ENCODE peak calls at places on chromosomes 12 and 14, in seven cellular contexts. W, E, A, X, V, B and J are unnamed samples.

GRCh38 chr12:124387510-124387855 is 92.6 kb downstream of the RFLNA start:
- DNase-seq in V (no peak), E (no peak), B (no peak), A (no peak), W (no peak), X (no peak), J (no peak)

GRCh38 chr12:85996280-85996679 is 122.2 kb downstream of the NTS start:
- DNase-seq in E (no peak), B (no peak), X (no peak), W (no peak), V (no peak), A (no peak), J (no peak)

GRCh38 chr12:3951380-3952135 is 78.4 kb upstream of the PARP11 start:
- DNase-seq in V (no peak), B (no peak), X (no peak), E (no peak), A (peak; percentile 39), W (no peak), J (no peak)

GRCh38 chr12:48794870-48795269 is 6.0 kb upstream of the ADCY6 start:
- DNase-seq in V (no peak), W (no peak), E (no peak), B (no peak), X (peak; percentile 39), A (peak; percentile 56), J (no peak)

GRCh38 chr12:45587877-45588530 is 141.5 kb upstream of the ARID2 start:
- DNase-seq in B (no peak), W (no peak), X (no peak), V (no peak), A (no peak), E (no peak), J (no peak)

GRCh38 chr14:103711516-103712431 is 3.5 kb downstream of the XRCC3 start:
- DNase-seq in A (no peak), V (no peak), E (no peak), B (no peak), X (no peak), W (no peak), J (peak; percentile 35)

GRCh38 chr14:89771251-89771650 is 183.3 kb downstream of the EFCAB11 start:
- DNase-seq in V (no peak), A (no peak), B (no peak), E (no peak), W (no peak), X (no peak), J (no peak)

GRCh38 chr12:104680070-104680469 is 223.3 kb downstream of the CHST11 start:
- DNase-seq in W (peak; percentile 13), E (no peak), X (no peak), B (peak; percentile 27), V (peak; percentile 23), A (no peak), J (peak; percentile 64)

GRCh38 chr12:120231316-120232011 is 30.6 kb upstream of the RPLP0 start:
- DNase-seq in V (no peak), E (no peak), A (peak; percentile 96), B (no peak), X (peak; percentile 78), W (peak; percentile 97), J (peak; percentile 76)

GRCh38 chr14:92676031-92676430 is 72.4 kb downstream of the LGMN start:
- DNase-seq in A (no peak), E (no peak), V (no peak), W (no peak), B (no peak), X (no peak), J (no peak)

GRCh38 chr12:33795536-33795935 is 226.8 kb upstream of the ALG10 start:
- DNase-seq in E (no peak), A (no peak), W (no peak), V (no peak), X (no peak), B (no peak), J (no peak)

GRCh38 chr14:96512602-96513397 is 10.6 kb downstream of the PAPOLA start:
- DNase-seq in V (no peak), E (no peak), B (no peak), W (no peak), A (no peak), X (no peak), J (no peak)

GRCh38 chr14:96509457-96510090 is 7.4 kb downstream of the PAPOLA start:
- DNase-seq in A (no peak), W (no peak), B (no peak), X (no peak), V (no peak), E (no peak), J (no peak)

GRCh38 chr14:96512122-96512521 is 9.9 kb downstream of the PAPOLA start:
- DNase-seq in W (no peak), A (no peak), X (no peak), E (no peak), B (no peak), V (no peak), J (no peak)

GRCh38 chr14:96511667-96512066 is 9.5 kb downstream of the PAPOLA start:
- DNase-seq in B (no peak), E (no peak), W (no peak), V (no peak), A (no peak), X (no peak), J (no peak)

GRCh38 chr14:96511146-96511545 is 9.0 kb downstream of the PAPOLA start:
- DNase-seq in W (no peak), B (no peak), V (no peak), A (no peak), E (no peak), X (no peak), J (no peak)
- H3K79me2 ChIP-seq in W (peaks cover 100% of the 10 kb centered on the region), B (peaks cover 100% of the 10 kb centered on the region), V (peaks cover 100% of the 10 kb centered on the region), A (peaks cover 64% of the 10 kb centered on the region), E (peaks cover 99% of the 10 kb centered on the region), X (peaks cover 98% of the 10 kb centered on the region), J (peaks cover 99% of the 10 kb centered on the region)

DNA sequence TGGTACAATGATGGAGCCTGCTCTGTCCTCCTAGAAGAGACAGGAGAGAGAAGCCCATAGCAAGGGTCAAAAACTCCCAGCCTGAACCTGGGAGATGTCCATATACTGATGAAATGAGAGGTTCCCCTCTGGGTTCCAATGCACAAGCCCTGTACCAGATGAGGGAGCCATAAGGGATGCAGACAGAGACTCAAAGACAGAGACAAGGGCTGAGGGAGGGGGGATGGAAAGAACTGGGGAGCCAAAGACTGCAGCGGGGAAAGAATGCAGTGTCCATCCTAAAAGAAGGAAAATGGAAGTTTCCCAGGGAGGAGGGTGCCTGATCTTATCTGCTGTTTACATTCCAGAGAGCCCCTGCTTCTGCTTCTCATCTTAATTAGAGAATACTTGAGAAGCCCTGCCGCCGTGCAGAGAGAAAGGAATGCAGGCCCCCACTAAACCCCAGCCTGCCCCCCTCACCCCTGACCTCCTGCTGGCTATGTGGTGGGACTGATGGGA is 27.7 kb downstream of the KRT18 start:
- DNase-seq in V (peak; percentile 56), W (no peak), A (no peak), B (no peak), X (no peak), E (no peak), J (no peak)
- H2AFZ ChIP-seq in V (peak overlapping the region; percentile 69), W (peak overlapping the region; percentile 79), A (no peak overlapping the region), B (peak overlapping the region; percentile 42), X (no peak overlapping the region), E (no peak overlapping the region), J (no peak overlapping the region)

GRCh38 chr12:12224240-12224940 is 42.5 kb downstream of the LRP6 start:
- DNase-seq in E (no peak), W (no peak), A (no peak), X (no peak), B (no peak), V (no peak), J (no peak)
- H3K9me3 ChIP-seq in E (no peaks in the 10 kb centered on the region), W (no peaks in the 10 kb centered on the region), A (no peaks in the 10 kb centered on the region), X (no peaks in the 10 kb centered on the region), B (no peaks in the 10 kb centered on the region), V (no peaks in the 10 kb centered on the region), J (no peaks in the 10 kb centered on the region)

DNA sequence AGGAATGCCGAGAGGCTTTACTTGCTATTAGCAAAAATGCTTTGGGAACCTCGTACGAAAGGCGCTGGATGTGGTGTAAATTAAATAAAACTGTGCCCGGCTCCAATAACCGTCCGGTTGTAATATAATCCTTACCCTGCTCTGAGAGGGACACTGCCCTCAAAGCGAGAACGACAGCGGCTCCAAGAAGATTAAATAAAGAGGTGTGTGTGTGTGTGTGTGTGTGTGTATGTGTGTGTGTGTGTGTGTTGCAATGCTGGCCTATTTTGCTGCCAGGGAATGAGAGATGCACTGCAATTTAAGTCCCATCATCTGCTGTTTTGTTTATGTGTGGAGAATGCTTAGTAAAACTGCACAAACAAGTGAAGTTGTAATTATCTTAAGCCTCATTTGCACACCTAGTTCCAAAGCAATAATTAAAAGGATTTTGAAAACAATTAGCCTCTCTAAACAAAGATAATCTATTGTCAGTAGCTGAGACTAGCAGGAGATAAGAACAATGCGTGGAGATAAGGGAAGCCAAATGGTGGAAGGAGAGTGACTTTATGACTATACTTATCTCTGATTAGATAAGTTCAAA is 1.2 kb upstream of the SIX1 start:
- DNase-seq in A (no peak), X (no peak), W (no peak), V (peak; percentile 40), E (no peak), B (no peak), J (no peak)
- H3K79me2 ChIP-seq in A (no peaks in the 10 kb centered on the region), X (peaks cover 10% of the 10 kb centered on the region), W (peaks cover 7% of the 10 kb centered on the region), V (no peaks in the 10 kb centered on the region), E (no peaks in the 10 kb centered on the region), B (peaks cover 68% of the 10 kb centered on the region), J (no peaks in the 10 kb centered on the region)

GRCh38 chr14:102450206-102451063 is 59.1 kb downstream of the ANKRD9 start:
- DNase-seq in A (no peak), W (no peak), V (no peak), X (no peak), B (no peak), E (no peak), J (no peak)

GRCh38 chr14:102454711-102455110 is 54.9 kb downstream of the ANKRD9 start:
- DNase-seq in W (no peak), B (no peak), A (no peak), V (no peak), X (no peak), E (no peak), J (no peak)

GRCh38 chr14:102457491-102457890 is 52.1 kb downstream of the ANKRD9 start:
- DNase-seq in X (no peak), V (no peak), B (no peak), W (no peak), E (no peak), A (no peak), J (no peak)

GRCh38 chr14:102451064-102451352 is 58.6 kb downstream of the ANKRD9 start:
- DNase-seq in V (no peak), E (no peak), X (no peak), W (no peak), B (no peak), A (no peak), J (no peak)

DNA sequence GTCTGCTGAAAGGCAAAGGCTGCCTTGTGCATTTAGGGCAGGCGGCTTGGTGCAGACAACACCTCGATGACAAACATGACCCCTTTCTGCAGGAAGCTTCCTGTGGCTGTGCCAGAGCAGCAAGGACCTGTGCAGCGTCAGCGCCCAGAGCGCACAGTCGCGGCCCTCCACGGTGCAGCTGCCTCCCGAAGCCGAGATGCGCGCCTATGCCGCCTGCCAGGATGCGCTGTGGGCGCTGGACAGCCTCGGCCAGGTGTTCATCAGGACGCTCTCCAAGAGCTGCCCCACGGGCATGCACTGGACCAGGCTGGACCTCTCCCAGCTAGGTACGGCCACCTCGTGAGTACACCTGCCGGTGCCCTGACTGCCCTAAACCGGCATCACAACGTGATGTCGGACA is 57.3 kb downstream of the ANKRD9 start:
- DNase-seq in X (no peak), V (no peak), A (no peak), W (no peak), B (no peak), E (no peak), J (no peak)
- H2AFZ ChIP-seq in X (no peak overlapping the region), V (no peak overlapping the region), A (no peak overlapping the region), W (no peak overlapping the region), B (no peak overlapping the region), E (no peak overlapping the region), J (no peak overlapping the region)